ENCODE peak calls at places on chromosome 4, in five cellular contexts. I is A549, W is HepG2, Z is K562, A is WTC11. H is an unnamed sample.

GRCh38 chr4:88674989-88675388 is 22.6 kb downstream of the NAP1L5 start:
- DNase-seq in W (no peak), I (no peak), A (no peak), Z (no peak), H (no peak)

GRCh38 chr4:161653697-161654096 is 510.1 kb downstream of the FSTL5 start:
- DNase-seq in I (no peak), A (no peak), W (no peak), Z (no peak), H (no peak)

GRCh38 chr4:186473933-186474332 is 81.4 kb downstream of the MTNR1A start:
- DNase-seq in Z (no peak), A (no peak), I (no peak), W (no peak), H (no peak)

GRCh38 chr4:67106846-67107467 is 438.3 kb downstream of the CENPC start:
- DNase-seq in W (no peak), A (no peak), I (no peak), Z (no peak), H (no peak)

GRCh38 chr4:22233257-22233656 is 282.6 kb downstream of the ADGRA3 start:
- DNase-seq in Z (no peak), A (no peak), W (no peak), I (no peak), H (no peak)

GRCh38 chr4:141560056-141560455 is 76.3 kb upstream of the IL15 start:
- DNase-seq in Z (no peak), I (no peak), A (no peak), W (no peak), H (no peak)

GRCh38 chr4:175469519-175469918 is 342.5 kb downstream of the GPM6A start:
- DNase-seq in A (no peak), W (no peak), I (no peak), Z (no peak), H (no peak)

GRCh38 chr4:158446106-158446505 is 75.6 kb upstream of the RXFP1 start:
- DNase-seq in I (no peak), Z (no peak), A (no peak), W (no peak), H (no peak)

GRCh38 chr4:68368566-68369473 is 18.9 kb upstream of the YTHDC1 start:
- DNase-seq in A (no peak), W (no peak), I (peak), Z (no peak), H (no peak)

GRCh38 chr4:6716018-6716911 is at the start of gene BLOC1S4:
- DNase-seq in Z (peak), I (peak), W (peak), A (peak), H (peak)

DNA sequence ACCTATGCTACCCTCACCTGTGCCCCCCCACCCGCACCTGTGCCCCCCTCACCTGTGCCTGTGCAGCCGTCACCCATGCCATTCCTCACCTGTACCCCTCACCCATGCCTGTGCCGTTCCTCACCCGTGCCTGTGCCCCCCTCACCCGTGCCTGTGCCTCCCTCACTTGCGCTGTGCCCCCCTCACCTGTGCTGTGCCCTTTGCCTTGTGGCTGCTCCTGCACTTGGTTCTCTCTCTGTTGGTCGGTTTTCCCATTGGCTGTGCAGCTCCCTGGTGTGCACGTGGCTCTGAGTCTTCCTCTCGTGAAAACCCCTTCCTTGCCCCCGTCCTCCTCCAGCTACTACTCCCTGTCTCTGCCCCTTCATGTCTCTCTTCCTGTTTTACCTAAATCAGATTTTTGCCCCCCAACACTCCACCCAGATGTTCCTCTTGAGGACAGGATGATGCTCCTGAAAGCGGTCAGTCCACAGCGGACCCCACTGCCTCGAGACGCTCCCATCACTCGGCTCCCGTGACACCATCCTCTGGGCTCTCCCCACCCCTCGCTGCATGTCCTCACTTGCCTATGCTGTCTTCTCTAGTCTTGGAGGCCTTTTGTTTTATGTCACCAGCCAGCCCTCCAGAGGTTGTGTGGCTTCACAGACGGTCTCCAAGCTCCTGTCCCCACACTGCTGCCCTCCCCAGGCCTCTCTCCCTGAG is 6.8 kb downstream of the MAEA start:
- DNase-seq in A (no peak), W (no peak), I (no peak), Z (no peak), H (no peak)
- TF ChIP-seq ESRRA in A (no peak), W (no peak), I (no peak), Z (no peak), H (no peak)

GRCh38 chr4:77821775-77822174 is 2.6 kb upstream of the CNOT6L start:
- DNase-seq in Z (no peak), I (no peak), A (no peak), W (no peak), H (no peak)
- TF ChIP-seq ESRRA in Z (no peak), I (no peak), A (no peak), W (no peak), H (no peak)

GRCh38 chr4:1164956-1165545 is 7.3 kb downstream of the SPON2 start:
- DNase-seq in A (no peak), I (no peak), Z (no peak), W (no peak), H (no peak)

GRCh38 chr4:1167244-1167949 is 5.0 kb downstream of the SPON2 start:
- DNase-seq in A (peak), I (peak), Z (peak), W (peak), H (peak)

GRCh38 chr4:1164444-1164843 is 7.9 kb downstream of the SPON2 start:
- DNase-seq in A (no peak), W (no peak), Z (no peak), I (no peak), H (no peak)

GRCh38 chr4:1168291-1169031 is 3.9 kb downstream of the SPON2 start:
- DNase-seq in W (no peak), A (no peak), I (no peak), Z (no peak), H (no peak)

DNA sequence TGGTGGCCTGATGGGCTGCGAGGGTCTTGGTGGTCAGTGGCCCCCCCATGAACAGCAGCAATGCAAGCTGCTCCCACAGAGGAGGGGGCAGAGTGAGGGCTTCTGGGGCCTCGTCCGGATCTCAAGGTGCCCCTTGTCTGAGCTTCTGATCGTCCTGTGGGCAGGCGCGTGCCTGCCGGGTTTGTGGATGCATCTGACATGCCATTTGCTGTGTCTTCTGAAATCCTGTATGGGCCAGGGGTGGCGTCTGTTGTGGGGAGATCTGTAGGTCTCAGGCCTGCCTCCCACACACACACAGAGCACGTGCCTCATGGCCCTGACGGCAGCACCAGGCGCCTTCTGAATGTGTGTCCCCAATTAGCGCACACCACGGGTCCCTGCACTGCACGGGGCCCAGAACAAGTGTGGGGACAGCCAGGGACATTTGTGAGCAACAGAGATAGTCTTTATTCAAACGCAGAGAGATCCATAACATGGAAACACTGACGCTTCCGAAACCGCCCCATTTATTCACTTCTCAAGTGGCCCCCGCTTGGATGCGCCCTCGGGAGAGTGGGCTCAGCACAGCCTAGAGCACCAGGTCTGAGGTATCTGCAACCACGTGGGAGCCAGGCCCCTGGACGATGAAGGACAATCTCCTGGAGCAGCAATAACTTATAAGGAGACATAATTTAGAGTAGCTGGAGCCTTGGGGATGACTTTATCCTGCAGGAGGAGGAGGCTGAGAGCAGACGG is 5.7 kb downstream of the SPON2 start:
- DNase-seq in I (no peak), A (no peak), W (no peak), Z (no peak), H (no peak)
- TF ChIP-seq ESRRA in I (no peak), A (no peak), W (no peak), Z (no peak), H (no peak)

GRCh38 chr4:54227261-54228063 is 1.6 kb upstream of the PDGFRA start:
- DNase-seq in A (peak), I (no peak), W (no peak), Z (no peak), H (no peak)
- TF ChIP-seq ESRRA in A (no peak), I (no peak), W (no peak), Z (no peak), H (no peak)

H was measured in GM12878.